ENCODE peak calls at places on chromosomes 13 and 19, in six cellular contexts. P, O, N, S, K and B are unnamed samples.

GRCh38 chr13:109380457-109380856 is 405.9 kb downstream of the IRS2 start:
- DNase-seq in K (no peak), O (no peak), P (no peak), S (no peak), N (no peak), B (no peak)

GRCh38 chr19:47598407-47599349 is 10.3 kb upstream of the BICRA start:
- DNase-seq in N (no peak), S (peak; percentile 86), P (peak; percentile 96), K (no peak), O (peak; percentile 76), B (peak; percentile 27)

GRCh38 chr13:106499905-106500304 is 35.6 kb downstream of the EFNB2 start:
- DNase-seq in O (no peak), N (no peak), P (peak; percentile 80), K (no peak), S (no peak), B (no peak)

GRCh38 chr19:35493971-35494370 is 3.7 kb upstream of the KRTDAP start:
- DNase-seq in K (no peak), N (no peak), S (no peak), O (no peak), P (no peak), B (no peak)

GRCh38 chr13:91381371-91381770 is 17.1 kb upstream of the GPC5 start:
- DNase-seq in S (no peak), N (no peak), P (peak; percentile 28), K (no peak), O (no peak), B (peak; percentile 54)

GRCh38 chr19:31164666-31165265 is 184.5 kb downstream of the TSHZ3 start:
- DNase-seq in N (no peak), P (peak; percentile 10), S (no peak), K (no peak), O (no peak), B (no peak)

GRCh38 chr19:39137131-39137530 is 11.5 kb downstream of the PAK4 start:
- DNase-seq in O (no peak), N (no peak), K (no peak), S (no peak), P (no peak), B (no peak)

GRCh38 chr13:79385694-79386093 is 20.4 kb downstream of the RBM26 start:
- DNase-seq in P (peak; percentile 37), O (no peak), K (no peak), S (no peak), N (no peak), B (no peak)

GRCh38 chr19:34228762-34229161 is 25.6 kb upstream of the GARRE1 start:
- DNase-seq in P (no peak), S (no peak), O (no peak), N (no peak), K (no peak), B (no peak)

GRCh38 chr13:74770361-74770760 is 636.2 kb upstream of the KLF12 start:
- DNase-seq in K (no peak), O (no peak), P (peak; percentile 94), S (no peak), N (no peak), B (no peak)

GRCh38 chr13:86567119-86567518 is 767.9 kb upstream of the SLITRK6 start:
- DNase-seq in K (no peak), P (no peak), S (no peak), N (no peak), O (peak; percentile 33), B (no peak)

GRCh38 chr19:52662631-52663030 is 24.5 kb upstream of the ZNF83 start:
- DNase-seq in P (peak; percentile 20), S (no peak), K (no peak), O (no peak), N (no peak), B (no peak)

GRCh38 chr13:94233401-94233800 is 246.1 kb downstream of the DCT start:
- DNase-seq in N (no peak), O (no peak), K (no peak), P (peak; percentile 93), S (no peak), B (no peak)

DNA sequence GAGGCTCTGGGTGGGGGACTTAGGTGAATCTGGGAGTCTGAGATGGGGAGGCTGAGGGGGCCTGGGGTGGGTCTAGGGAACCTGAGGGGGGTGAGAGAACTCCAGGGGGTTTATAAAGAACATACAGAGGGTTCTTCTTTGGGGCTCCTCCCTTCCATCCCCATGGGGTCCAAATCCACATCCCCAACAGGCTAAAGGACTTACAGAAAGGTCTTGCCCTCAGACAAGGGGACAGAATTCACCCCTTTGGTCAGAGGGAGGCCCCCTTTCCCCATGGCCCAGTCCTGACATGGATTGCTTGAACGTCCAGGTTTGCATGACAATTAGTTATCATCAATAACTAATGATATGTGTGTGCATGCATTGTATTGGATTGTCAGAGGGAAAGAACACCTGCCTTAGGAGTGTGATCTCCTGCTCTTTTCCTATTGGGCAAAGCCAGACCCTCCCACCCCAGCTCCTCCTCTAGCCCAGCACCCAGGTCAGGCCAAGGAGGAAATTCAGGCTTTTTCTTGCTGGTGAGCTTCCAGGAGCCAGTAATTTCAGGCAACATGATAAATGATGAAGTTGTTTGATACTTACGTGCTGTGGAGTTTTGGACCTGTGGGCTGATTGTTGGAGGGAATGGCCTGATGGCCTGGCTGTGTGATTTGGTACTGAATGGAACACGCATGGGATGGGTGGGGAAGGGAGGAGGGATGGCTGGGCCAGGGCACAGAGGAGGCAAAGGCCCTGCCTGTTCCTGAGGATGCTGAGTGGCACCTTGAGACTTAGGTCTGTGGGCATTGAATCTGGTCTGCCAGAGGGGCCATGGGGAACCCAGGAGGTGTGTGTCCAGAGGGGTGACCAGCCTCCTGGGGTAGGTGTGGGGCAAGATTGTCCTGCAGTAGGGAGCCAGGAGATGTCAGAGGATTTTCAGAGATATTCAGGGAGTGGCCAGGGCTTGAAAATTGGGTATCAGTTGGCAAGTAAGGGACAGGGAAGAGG is 1.1 kb downstream of the KLHL26 start:
- DNase-seq in K (no peak), O (no peak), P (no peak), N (no peak), S (no peak), B (no peak)
- TF ChIP-seq CTCF in K (no peak), O (no peak), P (no peak), N (no peak), S (no peak), B (no peak)

GRCh38 chr13:45587897-45588296 is 27.6 kb downstream of the ERICH6B start:
- DNase-seq in O (no peak), N (no peak), P (no peak), S (no peak), K (no peak), B (no peak)

GRCh38 chr13:45582533-45583076 is 32.9 kb downstream of the ERICH6B start:
- DNase-seq in K (no peak), O (no peak), P (no peak), S (no peak), N (no peak), B (no peak)

GRCh38 chr13:45584816-45585215 is 30.7 kb downstream of the ERICH6B start:
- DNase-seq in N (no peak), S (no peak), O (no peak), K (no peak), P (no peak), B (no peak)
- TF ChIP-seq CTCF in N (no peak), S (peak; percentile 33), O (no peak), K (no peak), P (no peak), B (peak; percentile 58)

GRCh38 chr13:21949818-21950429 is 279.1 kb downstream of the FGF9 start:
- DNase-seq in S (no peak), O (no peak), N (no peak), K (no peak), P (no peak), B (no peak)
- TF ChIP-seq CTCF in S (no peak), O (no peak), N (no peak), K (no peak), P (no peak), B (no peak)

GRCh38 chr19:18675779-18676178 is 7.7 kb upstream of the CRTC1 start:
- DNase-seq in K (no peak), O (peak; percentile 65), P (no peak), S (no peak), N (peak; percentile 22), B (peak; percentile 54)
- TF ChIP-seq CTCF in K (no peak), O (peak; percentile 45), P (peak; percentile 34), S (peak; percentile 63), N (no peak), B (peak; percentile 64)